ENCODE peak calls at places on chromosomes 7 and 10, in eight cellular contexts. D is left cardiac atrium; X is foreskin fibroblast; Q is activated effector memory CD4-positive, alpha-beta T cell treated with anti-CD3 and anti-CD28 coated beads, Interleukin-2, amount 50 U/mL, for 16 hours; K is PC-3; H is HL-60; P is neural crest cell; M is nephron progenitor cell. T is an unnamed sample.

GRCh38 chr10:76133597-76134255 is 702.3 kb downstream of the LRMDA start:
- DNase-seq in D (no peak), X (peak; percentile 37), Q (no peak), K (no peak), H (no peak), P (no peak), M (peak; percentile 16), T (peak; percentile 55)

GRCh38 chr10:98088186-98088971 is 46.1 kb upstream of the R3HCC1L start:
- DNase-seq in D (peak; percentile 34), X (peak; percentile 1), Q (no peak), K (no peak), H (no peak), P (no peak), M (no peak), T (no peak)

GRCh38 chr7:26305048-26305868 is 13.6 kb downstream of the SNX10 start:
- DNase-seq in D (no peak), X (no peak), Q (no peak), K (no peak), H (peak; percentile 94), P (no peak), M (no peak), T (no peak)

GRCh38 chr7:75885011-75885410 is 6.2 kb downstream of the RHBDD2 start:
- DNase-seq in D (no peak), X (no peak), Q (no peak), K (no peak), H (no peak), P (no peak), M (no peak), T (no peak)

GRCh38 chr7:32659853-32660252 is 164.6 kb downstream of the AVL9 start:
- DNase-seq in D (no peak), X (no peak), Q (no peak), K (no peak), H (peak; percentile 21), P (no peak), M (no peak), T (no peak)

GRCh38 chr10:131085586-131085860 is 226.0 kb downstream of the TCERG1L start:
- DNase-seq in D (no peak), X (no peak), Q (no peak), K (no peak), H (no peak), P (no peak), M (no peak), T (no peak)

GRCh38 chr7:78576196-78576595 is 777.6 kb downstream of the PHTF2 start:
- DNase-seq in D (no peak), X (peak; percentile 3), Q (no peak), K (peak; percentile 21), H (no peak), P (no peak), M (peak; percentile 4), T (no peak)

GRCh38 chr7:48033922-48034321 is 1.4 kb upstream of the C7orf57 start:
- DNase-seq in D (no peak), X (no peak), Q (no peak), K (peak; percentile 75), H (no peak), P (no peak), M (no peak), T (no peak)

GRCh38 chr10:92419740-92420553 is 129.0 kb downstream of the MARCHF5 start:
- DNase-seq in D (peak; percentile 58), X (peak; percentile 57), Q (no peak), K (no peak), H (no peak), P (no peak), M (no peak), T (no peak)

GRCh38 chr7:129388353-129389098 is 45.7 kb upstream of the STRIP2 start:
- DNase-seq in D (no peak), X (no peak), Q (no peak), K (no peak), H (no peak), P (no peak), M (no peak), T (no peak)

GRCh38 chr10:77915299-77916105 is 11.1 kb downstream of the DLG5 start:
- DNase-seq in D (no peak), X (no peak), Q (no peak), K (no peak), H (no peak), P (no peak), M (no peak), T (no peak)

T was measured in BE2C.